ENCODE peak calls at places on chromosomes 7 and 10, in four cellular contexts. O is tibial nerve, I is neural progenitor cell, E is heart left ventricle. M is an unnamed sample.

GRCh38 chr10:75209325-75210192 is 1.0 kb upstream of the VDAC2 start:
- DNase-seq in O (peak; percentile 63), I (no peak), E (peak; percentile 90), M (peak; percentile 81)

GRCh38 chr7:141920281-141920680 is 4.1 kb downstream of the OR9A4 start:
- DNase-seq in O (no peak), I (no peak), E (no peak), M (no peak)

GRCh38 chr10:88131561-88132139 is 268.2 kb downstream of the PTEN start:
- DNase-seq in O (no peak), I (no peak), E (no peak), M (no peak)

GRCh38 chr10:74598891-74599566 is 227.4 kb upstream of the KAT6B start:
- DNase-seq in O (no peak), I (no peak), E (no peak), M (no peak)

GRCh38 chr10:77664018-77664417 is 26.4 kb upstream of the KCNMA1 start:
- DNase-seq in O (no peak), I (no peak), E (no peak), M (no peak)

GRCh38 chr7:749121-749520 is 22.0 kb upstream of the PRKAR1B start:
- DNase-seq in O (no peak), I (no peak), E (peak; percentile 74), M (no peak)

GRCh38 chr10:48215148-48215982 is 59.1 kb downstream of the FRMPD2 start:
- DNase-seq in O (no peak), I (peak; percentile 72), E (no peak), M (no peak)

GRCh38 chr7:2521952-2522591 is 2.5 kb downstream of the LFNG start:
- DNase-seq in O (no peak), I (peak; percentile 47), E (peak; percentile 80), M (peak; percentile 72)

GRCh38 chr10:27742195-27742925 is 3.3 kb downstream of the MKX start:
- DNase-seq in O (peak; percentile 58), I (peak; percentile 92), E (peak; percentile 69), M (peak; percentile 56)

GRCh38 chr7:2355079-2356008 is 717 bp downstream of the EIF3B start:
- DNase-seq in O (no peak), I (peak; percentile 53), E (no peak), M (no peak)

GRCh38 chr7:3065724-3066143 is 22.1 kb upstream of the CARD11 start:
- DNase-seq in O (no peak), I (peak; percentile 64), E (no peak), M (peak; percentile 47)

GRCh38 chr7:162583-163297 is 29.6 kb upstream of the FAM20C start:
- DNase-seq in O (no peak), I (no peak), E (peak; percentile 23), M (no peak)

GRCh38 chr10:18437486-18437885 is 213.9 kb downstream of the NSUN6 start:
- DNase-seq in O (no peak), I (no peak), E (no peak), M (no peak)

GRCh38 chr10:119301397-119301796 is 94.0 kb downstream of the GRK5 start:
- DNase-seq in O (no peak), I (no peak), E (no peak), M (peak; percentile 72)

GRCh38 chr10:127905623-127906261 is 1.2 kb upstream of the PTPRE start:
- DNase-seq in O (no peak), I (no peak), E (no peak), M (no peak)

GRCh38 chr10:79158402-79159097 is 89.8 kb downstream of the ZMIZ1 start:
- DNase-seq in O (no peak), I (no peak), E (no peak), M (no peak)

GRCh38 chr7:80165177-80165576 is 30.5 kb downstream of the GNAI1 start:
- DNase-seq in O (no peak), I (no peak), E (no peak), M (no peak)

GRCh38 chr7:142607351-142607750 is 141.9 kb upstream of the PRSS1 start:
- DNase-seq in O (no peak), I (no peak), E (no peak), M (no peak)

GRCh38 chr10:131818510-131819234 is 82.1 kb upstream of the PPP2R2D start:
- DNase-seq in O (no peak), I (no peak), E (no peak), M (no peak)

GRCh38 chr10:97024181-97025073 is 161.3 kb downstream of the SLIT1 start:
- DNase-seq in O (no peak), I (no peak), E (no peak), M (no peak)

GRCh38 chr10:119412244-119412750 is 130.2 kb downstream of the RGS10 start:
- DNase-seq in O (peak; percentile 71), I (no peak), E (peak; percentile 80), M (no peak)

GRCh38 chr7:151060416-151061234 is 1.2 kb downstream of the SLC4A2 start:
- DNase-seq in O (no peak), I (peak; percentile 88), E (peak; percentile 66), M (no peak)

GRCh38 chr10:70441161-70441876 is at the start of gene NODAL:
- DNase-seq in O (no peak), I (peak; percentile 44), E (no peak), M (no peak)

GRCh38 chr7:47576031-47576908 is 5.6 kb downstream of the TNS3 start:
- DNase-seq in O (peak; percentile 81), I (peak; percentile 7), E (peak; percentile 68), M (no peak)

GRCh38 chr7:87029078-87029477 is 30.4 kb downstream of the ELAPOR2 start:
- DNase-seq in O (no peak), I (no peak), E (no peak), M (no peak)

GRCh38 chr7:30920021-30920583 is 8.4 kb downstream of the AQP1 start:
- DNase-seq in O (no peak), I (no peak), E (peak; percentile 55), M (peak; percentile 22)

GRCh38 chr7:46071076-46071475 is 150.0 kb upstream of the IGFBP3 start:
- DNase-seq in O (no peak), I (no peak), E (no peak), M (no peak)

GRCh38 chr7:28790467-28790866 is 167.7 kb downstream of the TRIL start:
- DNase-seq in O (no peak), I (no peak), E (no peak), M (no peak)

GRCh38 chr10:51014680-51015425 is 59.4 kb upstream of the PRKG1 start:
- DNase-seq in O (no peak), I (no peak), E (no peak), M (peak; percentile 4)

GRCh38 chr10:63707254-63707910 is 186.2 kb downstream of the REEP3 start:
- DNase-seq in O (peak; percentile 71), I (no peak), E (no peak), M (no peak)
- H3K4me3 ChIP-seq in O (no peak overlapping the region), I (no peak overlapping the region), E (no peak overlapping the region), M (no peak overlapping the region)

GRCh38 chr7:64606385-64606784 is 43.5 kb upstream of the ZNF680 start:
- DNase-seq in O (no peak), I (no peak), E (no peak), M (no peak)

GRCh38 chr7:64610997-64611396 is 48.1 kb upstream of the ZNF680 start:
- DNase-seq in O (no peak), I (no peak), E (no peak), M (no peak)

GRCh38 chr7:64611717-64612116 is 48.8 kb upstream of the ZNF680 start:
- DNase-seq in O (no peak), I (no peak), E (no peak), M (no peak)

GRCh38 chr7:64612452-64612851 is 49.6 kb upstream of the ZNF680 start:
- DNase-seq in O (no peak), I (no peak), E (no peak), M (no peak)

DNA sequence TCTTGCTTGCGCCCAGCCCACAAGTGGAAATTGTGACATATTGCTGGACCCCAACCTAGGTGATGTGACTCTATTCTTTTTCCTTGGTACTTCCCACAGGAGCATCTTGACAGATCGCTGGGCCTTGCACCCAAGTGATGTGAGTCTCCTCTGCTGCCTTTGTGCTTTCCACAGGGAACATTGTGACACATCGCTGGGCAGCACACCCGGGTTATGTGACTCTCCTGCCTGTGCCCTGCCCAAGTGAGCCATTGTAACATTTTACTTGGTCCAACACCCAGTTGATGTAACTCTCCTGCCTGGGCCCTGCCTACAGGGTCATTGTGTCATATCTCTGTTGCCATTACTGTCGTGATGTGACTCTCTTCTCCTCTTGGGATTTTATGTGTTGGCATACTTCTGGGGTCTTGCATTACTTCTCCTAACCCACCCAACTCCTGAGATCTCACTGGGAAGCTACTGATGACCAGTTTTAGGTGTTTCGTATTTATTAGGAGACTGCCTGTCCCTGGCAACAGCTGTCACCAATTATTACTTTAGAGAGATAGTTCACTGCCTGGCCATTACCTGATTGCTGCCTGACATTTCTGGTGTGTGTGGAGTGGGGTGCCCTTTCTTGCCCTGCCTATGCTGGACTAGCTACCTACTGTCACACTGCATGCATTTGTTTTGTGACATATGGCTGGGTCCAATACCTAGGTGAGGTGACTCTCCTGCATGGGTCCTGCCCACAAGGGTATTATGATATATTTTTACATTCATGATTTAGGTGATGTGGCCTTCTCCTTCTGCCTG is 45.4 kb upstream of the ZNF680 start:
- DNase-seq in O (no peak), I (no peak), E (no peak), M (no peak)
- H3K9me3 ChIP-seq in O (no peaks in the 10 kb centered on the region), I (peaks cover 9% of the 10 kb centered on the region), E (no peaks in the 10 kb centered on the region), M (no peaks in the 10 kb centered on the region)

DNA sequence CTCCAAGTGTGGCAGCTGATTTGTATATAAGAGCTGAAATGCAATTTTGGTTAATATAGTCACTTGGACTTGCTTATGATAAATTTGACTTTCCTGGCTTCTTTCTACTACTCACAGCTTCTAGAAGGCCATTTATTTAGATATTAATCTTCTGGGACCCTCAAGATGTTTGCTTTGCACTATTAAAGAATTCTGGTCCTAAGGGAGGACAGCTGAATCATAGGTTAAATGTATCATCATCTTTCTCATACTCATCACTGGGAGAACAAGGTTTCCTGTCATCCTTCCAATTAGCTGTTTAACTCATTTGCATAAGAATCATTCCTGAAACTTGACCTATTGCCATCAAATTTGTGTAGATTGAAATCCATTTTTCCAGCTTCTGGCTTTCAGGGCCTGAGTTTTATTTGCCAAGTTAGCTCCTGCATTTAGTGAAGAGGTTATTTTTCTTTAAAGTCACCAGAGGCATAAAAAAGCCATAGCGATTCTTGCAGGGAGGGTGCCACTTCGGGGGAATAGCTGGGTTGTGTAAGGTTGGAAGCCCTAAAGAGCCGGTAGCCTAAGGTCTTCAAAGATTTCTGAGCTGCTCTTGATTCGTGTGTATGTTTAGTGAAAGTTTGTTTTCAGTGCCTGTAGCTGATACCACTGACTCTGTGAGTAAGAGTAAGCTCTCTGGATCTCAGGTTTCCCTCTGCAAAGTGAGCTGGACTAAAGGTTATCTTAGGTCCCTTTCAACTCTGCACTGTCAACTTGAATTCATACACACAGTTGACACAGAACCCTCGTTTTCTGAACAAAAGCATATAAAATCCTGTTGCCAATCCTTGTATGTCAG is 4.2 kb downstream of the MAP3K8 start:
- DNase-seq in O (no peak), I (no peak), E (no peak), M (no peak)
- H3K4me3 ChIP-seq in O (peak overlapping the region; percentile 96), I (no peak overlapping the region), E (peak overlapping the region; percentile 91), M (peak overlapping the region; percentile 49)

DNA sequence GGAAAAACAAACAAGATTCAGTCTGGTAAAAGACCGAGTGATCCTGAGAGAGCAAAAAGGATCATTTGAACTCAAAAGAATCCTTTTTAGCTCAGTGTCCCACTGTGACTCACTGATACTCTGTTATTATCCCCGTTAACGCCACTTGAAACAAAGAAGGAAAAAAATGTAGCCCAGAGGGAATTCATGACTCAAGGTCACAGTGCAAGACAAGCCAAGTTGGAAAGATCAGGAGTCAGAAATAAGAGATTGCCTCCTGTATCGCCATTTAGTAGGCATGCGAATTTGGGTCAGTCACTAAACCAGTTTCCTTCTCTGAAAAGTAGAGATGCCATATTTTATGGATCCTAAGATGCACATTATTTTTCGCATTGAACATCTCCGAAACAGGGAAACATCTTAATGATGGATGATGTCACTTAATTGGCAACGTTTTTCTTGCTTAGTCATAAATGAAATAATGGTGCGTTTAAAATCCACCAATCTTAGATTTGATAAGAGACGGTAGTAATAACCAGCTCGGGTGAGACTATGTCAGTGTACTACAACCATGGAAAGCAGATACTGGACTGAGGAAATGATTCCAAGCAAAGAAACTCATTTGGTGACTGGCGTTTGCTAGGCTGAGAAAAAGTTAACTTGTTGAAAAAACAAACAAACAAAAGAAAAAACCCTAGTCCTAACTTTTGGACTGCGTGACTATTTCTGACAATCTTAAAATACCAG is 502.0 kb upstream of the CELF2 start:
- DNase-seq in O (no peak), I (no peak), E (no peak), M (no peak)
- H3K9me3 ChIP-seq in O (no peaks in the 10 kb centered on the region), I (no peaks in the 10 kb centered on the region), E (no peaks in the 10 kb centered on the region), M (no peaks in the 10 kb centered on the region)